ENCODE peak calls at places on chromosomes 13 and 19, in four cellular contexts. W is fibroblast of mammary gland, Y is HAP-1, F is cardiac fibroblast. X is an unnamed sample.

GRCh38 chr13:31945202-31945978 is 86.2 kb upstream of the FRY start:
- DNase-seq in Y (no peak), F (peak), W (peak), X (peak)

GRCh38 chr13:66714795-66715194 is 515.3 kb downstream of the PCDH9 start:
- DNase-seq in Y (no peak), W (no peak), F (peak), X (no peak)

GRCh38 chr13:30818323-30818960 is 83.1 kb downstream of the ALOX5AP start:
- DNase-seq in F (peak), W (peak), Y (no peak), X (peak)

GRCh38 chr13:89688908-89689307 is 1658.6 kb upstream of the MIR17HG start:
- DNase-seq in W (no peak), F (no peak), Y (no peak), X (peak)

GRCh38 chr13:22092791-22093545 is 422.1 kb downstream of the FGF9 start:
- DNase-seq in F (no peak), Y (no peak), W (no peak), X (peak)

GRCh38 chr19:1847684-1848398 is 442 bp downstream of the REXO1 start:
- DNase-seq in F (peak), W (peak), Y (peak), X (peak)

GRCh38 chr13:35664747-35665146 is 188.3 kb upstream of the MAB21L1 start:
- DNase-seq in F (no peak), W (no peak), Y (no peak), X (no peak)

GRCh38 chr13:110714798-110715394 is 1.4 kb downstream of the ING1 start:
- DNase-seq in W (peak), Y (peak), F (peak), X (no peak)

GRCh38 chr13:23871616-23872220 is 17.5 kb downstream of the MIPEP start:
- DNase-seq in Y (no peak), F (peak), W (peak), X (peak)

GRCh38 chr13:106230450-106230849 is 305.0 kb downstream of the EFNB2 start:
- DNase-seq in Y (no peak), W (peak), F (peak), X (peak)

GRCh38 chr19:46992699-46993535 is 26.7 kb upstream of the NPAS1 start:
- DNase-seq in Y (no peak), W (no peak), F (no peak), X (no peak)

GRCh38 chr19:2254052-2254872 is 2.0 kb downstream of the JSRP1 start:
- DNase-seq in W (no peak), F (no peak), Y (no peak), X (no peak)

GRCh38 chr19:49631279-49631588 is 8.7 kb downstream of the RRAS start:
- DNase-seq in Y (no peak), W (no peak), F (no peak), X (no peak)

GRCh38 chr13:113009743-113010509 is 40.9 kb downstream of the MCF2L start:
- DNase-seq in W (no peak), Y (no peak), F (peak), X (no peak)

GRCh38 chr19:42176990-42177685 is 40.3 kb downstream of the DEDD2 start:
- DNase-seq in W (peak), Y (peak), F (peak), X (peak)

GRCh38 chr19:7833225-7834156 is 3.5 kb downstream of the EVI5L start:
- DNase-seq in W (peak), F (peak), Y (no peak), X (peak)

GRCh38 chr19:35086455-35086854 is 29.2 kb upstream of the FXYD3 start:
- DNase-seq in F (no peak), Y (no peak), W (no peak), X (no peak)

GRCh38 chr19:12187625-12188024 is 24.7 kb downstream of the ZNF136 start:
- DNase-seq in F (peak), Y (no peak), W (no peak), X (no peak)

GRCh38 chr13:101144808-101145419 is 271.4 kb downstream of the NALCN start:
- DNase-seq in F (peak), Y (peak), W (peak), X (peak)

GRCh38 chr13:35763805-35764170 is 287.3 kb upstream of the MAB21L1 start:
- DNase-seq in F (no peak), Y (no peak), W (no peak), X (no peak)

DNA sequence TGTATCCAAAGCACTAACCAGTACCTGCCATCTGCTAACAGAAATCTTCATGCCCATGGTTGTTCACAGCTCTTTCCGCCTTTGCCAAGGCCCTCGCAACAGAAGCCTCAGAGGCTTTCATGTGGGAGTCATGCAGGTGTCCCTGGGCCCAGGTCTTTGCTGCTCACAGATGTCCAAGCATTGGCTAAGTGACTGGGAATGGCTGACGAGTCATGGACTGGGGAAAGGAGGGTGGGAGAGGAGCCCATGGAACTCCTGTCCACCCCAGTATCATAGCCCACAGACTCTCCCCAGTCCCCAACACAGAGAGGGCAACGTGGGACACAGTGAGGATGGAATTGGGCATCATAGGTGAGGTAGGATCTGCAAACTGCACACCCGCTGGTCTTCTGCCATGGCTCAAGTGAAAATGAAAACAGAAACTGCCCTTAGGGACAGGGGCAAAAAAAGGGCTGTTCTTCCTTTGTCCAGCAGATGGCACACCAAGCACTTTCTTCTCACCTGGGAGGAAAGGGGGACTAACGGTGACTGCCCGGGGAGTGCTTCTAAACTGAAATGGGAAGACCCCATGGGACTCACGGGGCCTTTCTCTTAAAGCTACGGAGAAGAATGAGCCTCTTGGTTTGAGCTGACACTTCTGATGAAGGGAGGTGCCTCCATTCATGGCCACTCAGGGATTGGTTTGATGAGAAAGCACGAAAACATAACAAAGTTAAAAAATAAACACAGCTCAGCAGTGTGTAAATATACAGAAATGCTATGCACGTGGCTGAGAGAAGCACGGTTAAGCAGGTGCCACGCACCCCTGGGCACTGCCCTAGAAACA is 11.1 kb upstream of the DHRS12 start:
- DNase-seq in Y (peak), F (peak), W (peak), X (peak)
- H3K4me3 ChIP-seq in Y (no peak), F (no peak), W (no peak), X (peak)

GRCh38 chr19:14530005-14530348 is 583 bp downstream of the TECR start:
- DNase-seq in Y (no peak), W (peak), F (no peak), X (peak)

GRCh38 chr19:14529254-14530004 is at the start of gene TECR:
- DNase-seq in F (peak), Y (peak), W (peak), X (peak)

GRCh38 chr19:14533450-14533849 is 4.1 kb downstream of the TECR start:
- DNase-seq in F (no peak), Y (no peak), W (no peak), X (no peak)

GRCh38 chr19:14528419-14529253 is 758 bp upstream of the TECR start:
- DNase-seq in F (no peak), Y (no peak), W (peak), X (peak)

GRCh38 chr19:14530505-14530904 is 1.1 kb downstream of the TECR start:
- DNase-seq in Y (no peak), F (no peak), W (no peak), X (no peak)
- H3K4me3 ChIP-seq in Y (peak), F (peak), W (no peak), X (peak)

DNA sequence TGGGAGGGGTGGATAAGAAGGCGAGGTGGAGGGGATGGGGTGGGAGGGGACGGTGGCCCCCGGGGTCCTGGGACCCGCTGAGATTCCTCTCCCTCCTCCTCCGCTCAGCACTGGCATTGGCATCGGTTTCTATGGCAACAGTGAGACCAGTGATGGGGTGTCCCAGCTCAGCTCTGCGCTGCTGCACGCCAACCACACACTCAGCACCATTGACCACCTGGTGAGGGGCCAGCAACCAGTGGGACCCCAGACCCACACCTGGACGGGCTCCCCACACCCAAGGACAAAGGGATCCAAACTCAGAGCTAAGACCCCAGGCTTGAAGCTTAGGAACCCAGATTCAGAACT is 5.9 kb downstream of the TTYH1 start:
- DNase-seq in W (no peak), Y (no peak), F (no peak), X (no peak)
- H3K4me3 ChIP-seq in W (no peak), Y (no peak), F (no peak), X (no peak)

GRCh38 chr19:6045108-6045507 is 65.2 kb downstream of the RFX2 start:
- DNase-seq in Y (no peak), F (no peak), W (no peak), X (no peak)

GRCh38 chr19:6041991-6042421 is 64.1 kb upstream of the RANBP3 start:
- DNase-seq in F (no peak), W (no peak), Y (no peak), X (no peak)

GRCh38 chr19:6041071-6041470 is 63.1 kb upstream of the RANBP3 start:
- DNase-seq in Y (no peak), W (no peak), F (no peak), X (no peak)

GRCh38 chr19:6044056-6044805 is 66.1 kb downstream of the RFX2 start:
- DNase-seq in W (no peak), F (no peak), Y (no peak), X (no peak)

GRCh38 chr19:6042776-6043726 is 65.1 kb upstream of the RANBP3 start:
- DNase-seq in W (no peak), F (no peak), Y (no peak), X (no peak)
- H3K4me3 ChIP-seq in W (no peak), F (no peak), Y (no peak), X (no peak)

GRCh38 chr13:57832187-57832586 is 200.6 kb downstream of the PCDH17 start:
- DNase-seq in W (no peak), F (no peak), Y (no peak), X (no peak)
- H3K4me3 ChIP-seq in W (no peak), F (no peak), Y (no peak), X (no peak)

GRCh38 chr19:38666662-38667448 is 19.4 kb downstream of the ACTN4 start:
- DNase-seq in F (peak), W (peak), Y (peak), X (peak)
- H3K4me3 ChIP-seq in F (no peak), W (no peak), Y (no peak), X (no peak)

GRCh38 chr13:71714802-71715375 is 152.1 kb downstream of the DACH1 start:
- DNase-seq in F (no peak), W (no peak), Y (no peak), X (no peak)

GRCh38 chr13:71722206-71722605 is 144.8 kb downstream of the DACH1 start:
- DNase-seq in F (peak), Y (no peak), W (no peak), X (no peak)

GRCh38 chr13:71712988-71713653 is 153.9 kb downstream of the DACH1 start:
- DNase-seq in Y (peak), W (no peak), F (peak), X (peak)

GRCh38 chr13:71721117-71721516 is 145.9 kb downstream of the DACH1 start:
- DNase-seq in Y (no peak), W (no peak), F (no peak), X (no peak)

DNA sequence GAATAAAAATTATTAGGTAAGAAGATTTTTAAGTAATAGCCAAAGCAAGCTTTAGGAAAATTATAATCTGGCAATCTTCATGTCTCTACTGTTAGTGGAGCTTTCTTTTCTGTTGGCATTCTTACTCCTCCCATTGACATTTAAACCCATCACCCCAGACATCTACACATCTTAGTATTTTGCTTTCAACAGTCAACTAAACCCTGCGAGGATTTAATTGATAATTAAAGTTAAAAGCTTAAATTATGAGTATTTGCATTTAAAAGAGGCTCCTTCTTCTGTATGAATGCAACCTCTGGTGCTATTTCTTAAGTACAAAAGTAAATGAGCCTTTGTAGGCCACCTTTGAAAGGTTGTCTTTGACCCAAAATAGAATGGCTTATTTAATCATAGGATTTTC is 148.1 kb downstream of the DACH1 start:
- DNase-seq in Y (no peak), F (no peak), W (no peak), X (no peak)
- H3K4me3 ChIP-seq in Y (no peak), F (no peak), W (no peak), X (no peak)

GRCh38 chr19:55649579-55650557 is 1.9 kb downstream of the CCDC106 start:
- DNase-seq in F (no peak), Y (no peak), W (no peak), X (no peak)
- H3K4me3 ChIP-seq in F (no peak), Y (no peak), W (no peak), X (peak)

GRCh38 chr13:28100149-28101121 is at the start of gene FLT3:
- DNase-seq in F (peak), Y (peak), W (peak), X (peak)
- H3K4me3 ChIP-seq in F (no peak), Y (peak), W (no peak), X (peak)

GRCh38 chr13:38180670-38181069 is 169.0 kb upstream of the UFM1 start:
- DNase-seq in F (no peak), W (no peak), Y (no peak), X (peak)

GRCh38 chr13:38176664-38177063 is 173.0 kb upstream of the UFM1 start:
- DNase-seq in Y (no peak), F (no peak), W (no peak), X (no peak)

GRCh38 chr13:38180100-38180499 is 169.6 kb upstream of the UFM1 start:
- DNase-seq in Y (no peak), W (peak), F (peak), X (no peak)
- H3K4me3 ChIP-seq in Y (no peak), W (no peak), F (no peak), X (no peak)

X was measured in fibroblast of villous mesenchyme.